ENCODE peak calls at places on chromosomes 5 and 9, in four cellular contexts. One of them, this sample, is unnamed.

GRCh38 chr5:57216714-57217113 is 42.9 kb downstream of the GPBP1 start:
- DNase-seq in cortex of kidney: no peak
- DNase-seq in left cardiac atrium: no peak
- DNase-seq in GM12865: no peak
- DNase-seq in this sample: no peak

GRCh38 chr9:76927540-76928240 is 21.8 kb upstream of the PRUNE2 start:
- DNase-seq in cortex of kidney: no peak
- DNase-seq in left cardiac atrium: no peak
- DNase-seq in GM12865: no peak
- DNase-seq in this sample: no peak

GRCh38 chr5:122661496-122662180 is 113.2 kb upstream of the SNX2 start:
- DNase-seq in cortex of kidney: no peak
- DNase-seq in left cardiac atrium: no peak
- DNase-seq in GM12865: no peak
- DNase-seq in this sample: no peak

GRCh38 chr5:159883522-159883950 is 32.7 kb upstream of the ADRA1B start:
- DNase-seq in cortex of kidney: no peak
- DNase-seq in left cardiac atrium: no peak
- DNase-seq in GM12865: no peak
- DNase-seq in this sample: no peak

GRCh38 chr9:4842213-4842612 is 49.5 kb downstream of the RCL1 start:
- DNase-seq in cortex of kidney: no peak
- DNase-seq in left cardiac atrium: no peak
- DNase-seq in GM12865: no peak
- DNase-seq in this sample: no peak

GRCh38 chr9:114446036-114446435 is 58.3 kb upstream of the AKNA start:
- DNase-seq in cortex of kidney: no peak
- DNase-seq in left cardiac atrium: no peak
- DNase-seq in GM12865: no peak
- DNase-seq in this sample: no peak

GRCh38 chr5:149371296-149371962 is 7.7 kb downstream of the IL17B start:
- DNase-seq in cortex of kidney: no peak
- DNase-seq in left cardiac atrium: peak; percentile 67
- DNase-seq in GM12865: peak; percentile 70
- DNase-seq in this sample: peak; percentile 56

GRCh38 chr9:117704024-117704575 is at the start of gene TLR4:
- DNase-seq in cortex of kidney: no peak
- DNase-seq in left cardiac atrium: peak; percentile 74
- DNase-seq in GM12865: peak; percentile 69
- DNase-seq in this sample: peak; percentile 55

GRCh38 chr9:13171261-13171660 is 108.2 kb downstream of the MPDZ start:
- DNase-seq in cortex of kidney: no peak
- DNase-seq in left cardiac atrium: no peak
- DNase-seq in GM12865: no peak
- DNase-seq in this sample: no peak